ENCODE peak calls at places on chromosomes 7 and 10, in six cellular contexts. One of them, this sample, is unnamed.

GRCh38 chr10:60235001-60235400 is 154.7 kb downstream of the ANK3 start:
- DNase-seq in K562: no peak
- DNase-seq in A549: no peak
- DNase-seq in endothelial cell of umbilical vein: peak
- DNase-seq in HepG2: no peak
- DNase-seq in GM12878: no peak
- DNase-seq in this sample: no peak

GRCh38 chr7:154372106-154372505 is 319.9 kb downstream of the DPP6 start:
- DNase-seq in HepG2: no peak
- DNase-seq in GM12878: no peak
- DNase-seq in K562: no peak
- DNase-seq in A549: no peak
- DNase-seq in endothelial cell of umbilical vein: no peak
- DNase-seq in this sample: no peak

GRCh38 chr10:126564297-126564888 is 106.1 kb downstream of the C10orf90 start:
- DNase-seq in A549: no peak
- DNase-seq in HepG2: no peak
- DNase-seq in endothelial cell of umbilical vein: no peak
- DNase-seq in K562: no peak
- DNase-seq in GM12878: no peak
- DNase-seq in this sample: peak

GRCh38 chr10:114301951-114302710 is 63.1 kb downstream of the VWA2 start:
- DNase-seq in A549: no peak
- DNase-seq in endothelial cell of umbilical vein: peak
- DNase-seq in K562: no peak
- DNase-seq in GM12878: no peak
- DNase-seq in HepG2: no peak
- DNase-seq in this sample: no peak

GRCh38 chr10:30435068-30435422 is 1.1 kb downstream of the MAP3K8 start:
- DNase-seq in HepG2: no peak
- DNase-seq in K562: no peak
- DNase-seq in endothelial cell of umbilical vein: no peak
- DNase-seq in A549: peak
- DNase-seq in GM12878: no peak
- DNase-seq in this sample: peak

GRCh38 chr10:59387951-59388431 is 25.6 kb upstream of the FAM13C start:
- DNase-seq in K562: no peak
- DNase-seq in endothelial cell of umbilical vein: no peak
- DNase-seq in GM12878: no peak
- DNase-seq in HepG2: no peak
- DNase-seq in A549: peak
- DNase-seq in this sample: no peak

GRCh38 chr7:143013897-143014296 is 13.0 kb downstream of the OR9A2 start:
- DNase-seq in endothelial cell of umbilical vein: peak
- DNase-seq in HepG2: no peak
- DNase-seq in K562: no peak
- DNase-seq in GM12878: no peak
- DNase-seq in A549: peak
- DNase-seq in this sample: no peak

GRCh38 chr7:155660758-155661093 is 16.3 kb downstream of the RBM33 start:
- DNase-seq in K562: no peak
- DNase-seq in HepG2: no peak
- DNase-seq in endothelial cell of umbilical vein: no peak
- DNase-seq in GM12878: no peak
- DNase-seq in A549: no peak
- DNase-seq in this sample: no peak

GRCh38 chr10:52818019-52818418 is 45.4 kb upstream of the MBL2 start:
- DNase-seq in A549: peak
- DNase-seq in endothelial cell of umbilical vein: peak
- DNase-seq in HepG2: peak
- DNase-seq in GM12878: peak
- DNase-seq in K562: no peak
- DNase-seq in this sample: peak

GRCh38 chr7:29929018-29929807 is 60.4 kb downstream of the SCRN1 start:
- DNase-seq in HepG2: no peak
- DNase-seq in endothelial cell of umbilical vein: no peak
- DNase-seq in A549: no peak
- DNase-seq in GM12878: no peak
- DNase-seq in K562: no peak
- DNase-seq in this sample: no peak

GRCh38 chr10:23064288-23065114 is 30.9 kb upstream of the MSRB2 start:
- DNase-seq in endothelial cell of umbilical vein: no peak
- DNase-seq in K562: no peak
- DNase-seq in GM12878: no peak
- DNase-seq in HepG2: no peak
- DNase-seq in A549: no peak
- DNase-seq in this sample: no peak

GRCh38 chr7:78768859-78769258 is 684.6 kb downstream of the MAGI2 start:
- DNase-seq in GM12878: no peak
- DNase-seq in K562: no peak
- DNase-seq in HepG2: no peak
- DNase-seq in endothelial cell of umbilical vein: no peak
- DNase-seq in A549: no peak
- DNase-seq in this sample: no peak

GRCh38 chr10:91200314-91201212 is 19.9 kb upstream of the PCGF5 start:
- DNase-seq in A549: no peak
- DNase-seq in GM12878: no peak
- DNase-seq in K562: no peak
- DNase-seq in HepG2: no peak
- DNase-seq in endothelial cell of umbilical vein: no peak
- DNase-seq in this sample: no peak

GRCh38 chr10:10850227-10850626 is 167.4 kb upstream of the CELF2 start:
- DNase-seq in K562: no peak
- DNase-seq in A549: no peak
- DNase-seq in HepG2: no peak
- DNase-seq in GM12878: no peak
- DNase-seq in endothelial cell of umbilical vein: no peak
- DNase-seq in this sample: no peak

GRCh38 chr7:40717242-40717641 is 582.4 kb downstream of the SUGCT start:
- DNase-seq in endothelial cell of umbilical vein: peak
- DNase-seq in GM12878: no peak
- DNase-seq in HepG2: peak
- DNase-seq in A549: peak
- DNase-seq in K562: no peak
- DNase-seq in this sample: peak
- TF ChIP-seq MYC in endothelial cell of umbilical vein: no peak
- TF ChIP-seq MYC in GM12878: no peak
- TF ChIP-seq MYC in HepG2: no peak
- TF ChIP-seq MYC in A549: no peak
- TF ChIP-seq MYC in K562: no peak
- TF ChIP-seq MYC in this sample: peak

DNA sequence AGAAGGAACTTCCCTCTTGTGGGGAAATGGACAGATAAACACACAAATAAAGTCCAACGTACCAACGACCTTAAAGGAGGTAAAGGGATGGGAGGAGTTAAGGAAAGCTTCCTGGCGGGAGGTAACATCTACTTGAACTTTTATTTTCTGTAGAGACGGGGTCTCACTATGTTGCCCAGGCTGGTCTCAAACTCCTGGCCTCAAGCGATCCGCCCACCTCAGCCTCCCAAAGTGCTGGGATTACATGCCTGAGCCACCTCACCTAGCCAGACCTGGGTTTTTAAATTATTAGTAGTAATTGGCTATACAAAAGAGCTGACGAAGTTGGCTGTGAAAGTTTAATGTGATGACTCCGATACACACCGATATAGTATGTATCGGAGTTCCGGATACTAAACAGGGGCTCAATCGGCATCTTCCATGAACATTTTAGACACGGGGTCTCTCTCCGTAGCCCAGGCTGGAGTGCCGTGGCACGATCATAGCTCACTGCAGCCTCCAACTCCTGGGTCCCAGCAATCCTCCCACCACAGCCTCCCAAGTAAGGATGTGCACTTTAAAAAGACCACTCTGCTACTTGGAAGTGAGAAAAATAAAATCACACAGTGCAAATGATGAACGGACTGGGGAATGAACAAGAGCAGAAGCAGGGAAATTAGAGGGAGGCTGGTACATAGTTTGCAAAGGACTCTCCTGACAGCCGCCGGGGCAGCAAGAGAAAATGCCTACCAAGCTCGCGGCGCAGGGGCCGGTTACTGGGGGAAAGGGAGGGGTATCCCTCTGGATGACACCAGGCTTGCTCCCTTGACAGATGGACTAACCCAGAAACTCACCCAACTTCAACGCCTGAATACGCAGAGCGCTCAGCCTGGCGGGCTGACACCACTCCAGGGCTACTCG is 1.0 kb downstream of the BCL7B start:
- DNase-seq in GM12878: no peak
- DNase-seq in endothelial cell of umbilical vein: no peak
- DNase-seq in A549: no peak
- DNase-seq in K562: no peak
- DNase-seq in HepG2: no peak
- DNase-seq in this sample: no peak
- TF ChIP-seq POLR2A in GM12878: no peak
- TF ChIP-seq POLR2A in endothelial cell of umbilical vein: peak
- TF ChIP-seq POLR2A in A549: no peak
- TF ChIP-seq POLR2A in K562: no peak
- TF ChIP-seq POLR2A in HepG2: no peak
- TF ChIP-seq POLR2A in this sample: no peak

DNA sequence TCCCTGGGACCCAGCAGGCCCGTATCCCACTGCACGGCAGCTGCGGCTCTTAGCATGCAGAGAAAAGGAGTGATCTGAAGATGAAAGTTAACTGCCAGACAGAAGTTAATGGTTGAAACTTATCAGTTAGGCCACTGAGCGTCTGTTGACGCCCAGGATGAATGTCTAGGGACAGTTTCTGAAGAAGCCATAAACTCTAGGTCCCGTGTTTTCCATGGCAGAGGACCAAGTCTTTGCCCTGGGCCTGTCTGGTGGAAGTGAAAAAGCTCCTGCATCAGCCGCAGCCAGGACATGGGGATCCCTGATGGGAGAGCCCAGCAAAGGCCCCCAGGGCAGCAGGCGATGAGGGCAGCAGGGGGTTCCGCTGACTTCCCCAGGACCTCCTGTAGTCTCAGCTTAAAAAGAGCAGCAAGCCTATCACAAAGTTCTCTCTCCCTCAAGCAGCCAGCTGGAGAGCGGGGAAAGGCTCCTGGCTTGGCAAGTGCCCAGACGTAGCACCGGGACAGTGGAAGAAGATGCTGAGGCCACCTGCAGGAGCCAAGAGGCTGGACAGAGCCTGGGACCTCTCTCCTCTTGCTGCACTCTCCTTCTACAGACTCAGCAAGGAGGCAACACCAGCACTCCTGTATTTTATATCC is 79.6 kb downstream of the TNS3 start:
- DNase-seq in HepG2: no peak
- DNase-seq in A549: no peak
- DNase-seq in K562: no peak
- DNase-seq in GM12878: no peak
- DNase-seq in endothelial cell of umbilical vein: no peak
- DNase-seq in this sample: no peak
- TF ChIP-seq MYC in HepG2: no peak
- TF ChIP-seq MYC in A549: no peak
- TF ChIP-seq MYC in K562: no peak
- TF ChIP-seq MYC in GM12878: no peak
- TF ChIP-seq MYC in endothelial cell of umbilical vein: no peak
- TF ChIP-seq MYC in this sample: no peak

DNA sequence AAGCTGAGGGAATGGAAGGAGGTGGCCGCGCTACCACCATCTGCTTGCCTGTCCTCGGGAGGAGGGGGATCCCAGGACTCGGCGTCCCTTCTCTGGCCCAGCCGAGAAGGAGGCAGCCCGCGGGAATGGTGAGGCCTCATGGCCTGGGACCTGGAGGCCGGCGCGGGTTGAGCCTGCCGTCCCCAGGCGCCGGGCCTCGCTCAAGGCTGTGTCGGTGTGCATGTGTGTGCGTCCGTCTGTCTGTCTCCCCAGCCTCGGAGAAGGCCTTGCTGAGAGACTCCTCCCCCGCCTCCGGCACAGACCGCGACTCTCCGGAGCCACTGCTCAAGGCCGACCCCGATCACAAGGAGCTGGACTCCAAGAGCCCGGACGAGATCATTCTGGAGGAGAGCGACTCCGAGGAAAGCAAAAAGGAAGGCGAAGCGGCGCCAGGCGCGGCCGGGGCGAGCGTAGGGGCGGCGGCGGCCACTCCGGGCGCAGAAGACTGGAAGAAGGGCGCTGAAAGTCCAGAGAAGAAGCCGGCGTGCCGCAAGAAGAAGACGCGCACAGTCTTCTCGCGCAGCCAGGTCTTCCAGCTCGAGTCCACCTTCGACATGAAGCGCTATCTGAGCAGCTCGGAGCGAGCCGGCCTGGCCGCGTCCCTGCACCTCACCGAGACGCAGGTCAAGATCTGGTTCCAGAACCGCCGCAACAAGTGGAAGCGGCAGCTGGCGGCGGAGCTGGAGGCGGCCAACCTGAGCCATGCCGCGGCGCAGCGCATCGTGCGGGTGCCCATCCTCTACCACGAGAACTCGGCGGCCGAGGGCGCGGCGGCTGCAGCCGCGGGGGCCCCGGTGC is 1.3 kb downstream of the HMX3 start:
- DNase-seq in endothelial cell of umbilical vein: peak
- DNase-seq in HepG2: no peak
- DNase-seq in K562: peak
- DNase-seq in GM12878: no peak
- DNase-seq in A549: peak
- DNase-seq in this sample: peak
- TF ChIP-seq POLR2A in endothelial cell of umbilical vein: no peak
- TF ChIP-seq POLR2A in HepG2: no peak
- TF ChIP-seq POLR2A in K562: peak
- TF ChIP-seq POLR2A in GM12878: peak
- TF ChIP-seq POLR2A in A549: no peak
- TF ChIP-seq POLR2A in this sample: peak

GRCh38 chr7:146557971-146558469 is 441.4 kb downstream of the CNTNAP2 start:
- DNase-seq in K562: no peak
- DNase-seq in HepG2: no peak
- DNase-seq in GM12878: no peak
- DNase-seq in endothelial cell of umbilical vein: no peak
- DNase-seq in A549: no peak
- DNase-seq in this sample: no peak

DNA sequence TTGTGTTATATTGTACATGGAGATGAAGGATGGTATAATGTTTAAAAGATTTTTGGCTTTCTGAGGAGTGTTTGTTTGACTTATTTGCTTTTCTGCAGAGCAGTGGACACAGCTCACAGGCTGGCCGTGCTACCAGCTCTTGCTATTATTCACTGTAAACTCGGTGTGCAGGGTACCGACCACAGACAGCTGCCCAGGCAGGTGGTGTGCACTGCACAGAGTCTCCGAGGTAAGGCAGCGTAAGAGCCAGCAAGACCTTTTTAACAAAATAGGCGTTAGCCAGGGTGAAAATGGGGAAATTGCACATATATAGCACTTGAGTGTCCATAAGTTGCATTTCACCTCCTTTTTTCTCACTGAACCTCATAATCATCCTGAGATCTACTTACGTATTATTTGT is 438.0 kb downstream of the CNTNAP2 start:
- DNase-seq in HepG2: no peak
- DNase-seq in K562: no peak
- DNase-seq in endothelial cell of umbilical vein: no peak
- DNase-seq in GM12878: no peak
- DNase-seq in A549: no peak
- DNase-seq in this sample: no peak
- TF ChIP-seq MYC in HepG2: no peak
- TF ChIP-seq MYC in K562: no peak
- TF ChIP-seq MYC in endothelial cell of umbilical vein: no peak
- TF ChIP-seq MYC in GM12878: no peak
- TF ChIP-seq MYC in A549: no peak
- TF ChIP-seq MYC in this sample: no peak

GRCh38 chr10:101138788-101139420 is 7.8 kb downstream of the TLX1 start:
- DNase-seq in endothelial cell of umbilical vein: no peak
- DNase-seq in HepG2: no peak
- DNase-seq in A549: no peak
- DNase-seq in K562: no peak
- DNase-seq in GM12878: no peak
- DNase-seq in this sample: no peak
- TF ChIP-seq POLR2A in endothelial cell of umbilical vein: no peak
- TF ChIP-seq POLR2A in HepG2: no peak
- TF ChIP-seq POLR2A in A549: no peak
- TF ChIP-seq POLR2A in K562: no peak
- TF ChIP-seq POLR2A in GM12878: no peak
- TF ChIP-seq POLR2A in this sample: no peak

This sample was measured in NB4.